ENCODE peak calls at places on chromosomes 1 and 21, in five cellular contexts. One of them, this sample, is unnamed.

GRCh38 chr1:7702365-7702764 is 68.7 kb upstream of the VAMP3 start:
- DNase-seq in Karpas-422: no peak
- DNase-seq in DMS153: peak; percentile 25
- DNase-seq in left ventricle myocardium superior: no peak
- DNase-seq in GM13977: no peak
- DNase-seq in this sample: peak; percentile 71

GRCh38 chr1:6738987-6739386 is 37.4 kb upstream of the DNAJC11 start:
- DNase-seq in Karpas-422: no peak
- DNase-seq in DMS153: no peak
- DNase-seq in left ventricle myocardium superior: no peak
- DNase-seq in GM13977: no peak
- DNase-seq in this sample: no peak

GRCh38 chr21:34912022-34912933 is 136.8 kb downstream of the RUNX1 start:
- DNase-seq in Karpas-422: no peak
- DNase-seq in DMS153: no peak
- DNase-seq in left ventricle myocardium superior: no peak
- DNase-seq in GM13977: no peak
- DNase-seq in this sample: no peak

GRCh38 chr1:183632964-183633363 is 2.6 kb downstream of the ARPC5 start:
- DNase-seq in Karpas-422: no peak
- DNase-seq in DMS153: no peak
- DNase-seq in left ventricle myocardium superior: no peak
- DNase-seq in GM13977: no peak
- DNase-seq in this sample: no peak

GRCh38 chr1:156076609-156077429 is 5.4 kb downstream of the MEX3A start:
- DNase-seq in Karpas-422: peak; percentile 93
- DNase-seq in DMS153: no peak
- DNase-seq in left ventricle myocardium superior: peak; percentile 71
- DNase-seq in GM13977: peak; percentile 59
- DNase-seq in this sample: no peak

GRCh38 chr21:42151148-42152074 is 67.5 kb upstream of the ABCG1 start:
- DNase-seq in Karpas-422: no peak
- DNase-seq in DMS153: peak; percentile 17
- DNase-seq in left ventricle myocardium superior: no peak
- DNase-seq in GM13977: no peak
- DNase-seq in this sample: peak; percentile 73

GRCh38 chr1:161265305-161265704 is 6.8 kb downstream of the PCP4L1 start:
- DNase-seq in Karpas-422: no peak
- DNase-seq in DMS153: no peak
- DNase-seq in left ventricle myocardium superior: no peak
- DNase-seq in GM13977: no peak
- DNase-seq in this sample: no peak

GRCh38 chr21:30668776-30669175 is 26.1 kb downstream of the KRTAP20-3 start:
- DNase-seq in Karpas-422: no peak
- DNase-seq in DMS153: no peak
- DNase-seq in left ventricle myocardium superior: no peak
- DNase-seq in GM13977: no peak
- DNase-seq in this sample: no peak